ENCODE peak calls at places on chromosomes 2 and 18, in nine cellular contexts. One of them, this sample, is unnamed.

GRCh38 chr2:202035089-202035940 is 1.7 kb downstream of the FZD7 start:
- DNase-seq in fibroblast of lung: peak; percentile 88
- DNase-seq in glutamatergic neuron: peak; percentile 75
- DNase-seq in neural crest cell: peak; percentile 67
- DNase-seq in adrenal gland: peak; percentile 39
- DNase-seq in GM23338: peak; percentile 64
- DNase-seq in astrocyte of the spinal cord: peak; percentile 86
- DNase-seq in bronchial epithelial cell: no peak
- DNase-seq in lower lobe of right lung: peak; percentile 70
- DNase-seq in this sample: no peak

GRCh38 chr2:85476624-85477023 is 58.1 kb downstream of the SH2D6 start:
- DNase-seq in glutamatergic neuron: no peak
- DNase-seq in adrenal gland: no peak
- DNase-seq in GM23338: no peak
- DNase-seq in fibroblast of lung: no peak
- DNase-seq in astrocyte of the spinal cord: no peak
- DNase-seq in lower lobe of right lung: no peak
- DNase-seq in bronchial epithelial cell: no peak
- DNase-seq in neural crest cell: no peak
- DNase-seq in this sample: no peak

GRCh38 chr2:181117176-181117925 is 136.9 kb downstream of the UBE2E3 start:
- DNase-seq in astrocyte of the spinal cord: no peak
- DNase-seq in glutamatergic neuron: no peak
- DNase-seq in lower lobe of right lung: no peak
- DNase-seq in fibroblast of lung: no peak
- DNase-seq in neural crest cell: no peak
- DNase-seq in GM23338: no peak
- DNase-seq in adrenal gland: no peak
- DNase-seq in bronchial epithelial cell: no peak
- DNase-seq in this sample: no peak

GRCh38 chr2:96537734-96538486 is 1.4 kb downstream of the ARID5A start:
- DNase-seq in GM23338: peak; percentile 42
- DNase-seq in bronchial epithelial cell: no peak
- DNase-seq in astrocyte of the spinal cord: no peak
- DNase-seq in adrenal gland: peak; percentile 28
- DNase-seq in glutamatergic neuron: no peak
- DNase-seq in fibroblast of lung: no peak
- DNase-seq in lower lobe of right lung: no peak
- DNase-seq in neural crest cell: no peak
- DNase-seq in this sample: no peak

GRCh38 chr2:65317841-65318240 is 90.2 kb downstream of the ACTR2 start:
- DNase-seq in adrenal gland: no peak
- DNase-seq in neural crest cell: no peak
- DNase-seq in glutamatergic neuron: no peak
- DNase-seq in GM23338: no peak
- DNase-seq in astrocyte of the spinal cord: no peak
- DNase-seq in lower lobe of right lung: no peak
- DNase-seq in fibroblast of lung: no peak
- DNase-seq in bronchial epithelial cell: peak; percentile 61
- DNase-seq in this sample: no peak

GRCh38 chr2:2769481-2770431 is 438.7 kb upstream of the MYT1L start:
- DNase-seq in GM23338: no peak
- DNase-seq in bronchial epithelial cell: no peak
- DNase-seq in astrocyte of the spinal cord: no peak
- DNase-seq in fibroblast of lung: no peak
- DNase-seq in neural crest cell: no peak
- DNase-seq in adrenal gland: no peak
- DNase-seq in lower lobe of right lung: no peak
- DNase-seq in glutamatergic neuron: no peak
- DNase-seq in this sample: no peak

GRCh38 chr2:28344756-28345291 is 47.8 kb upstream of the FOSL2 start:
- DNase-seq in astrocyte of the spinal cord: no peak
- DNase-seq in neural crest cell: no peak
- DNase-seq in glutamatergic neuron: no peak
- DNase-seq in fibroblast of lung: no peak
- DNase-seq in adrenal gland: no peak
- DNase-seq in lower lobe of right lung: peak; percentile 43
- DNase-seq in bronchial epithelial cell: no peak
- DNase-seq in GM23338: no peak
- DNase-seq in this sample: no peak

GRCh38 chr2:106147159-106147558 is 46.9 kb downstream of the UXS1 start:
- DNase-seq in adrenal gland: no peak
- DNase-seq in astrocyte of the spinal cord: peak; percentile 50
- DNase-seq in lower lobe of right lung: no peak
- DNase-seq in bronchial epithelial cell: peak; percentile 52
- DNase-seq in glutamatergic neuron: no peak
- DNase-seq in neural crest cell: no peak
- DNase-seq in GM23338: no peak
- DNase-seq in fibroblast of lung: peak; percentile 31
- DNase-seq in this sample: no peak

GRCh38 chr2:1594281-1595171 is 149.8 kb downstream of the PXDN start:
- DNase-seq in bronchial epithelial cell: no peak
- DNase-seq in fibroblast of lung: no peak
- DNase-seq in GM23338: no peak
- DNase-seq in neural crest cell: no peak
- DNase-seq in astrocyte of the spinal cord: peak; percentile 36
- DNase-seq in adrenal gland: no peak
- DNase-seq in lower lobe of right lung: peak; percentile 33
- DNase-seq in glutamatergic neuron: peak; percentile 43
- DNase-seq in this sample: no peak

GRCh38 chr18:22670914-22671313 is 253.2 kb upstream of the CTAGE1 start:
- DNase-seq in astrocyte of the spinal cord: no peak
- DNase-seq in adrenal gland: no peak
- DNase-seq in neural crest cell: no peak
- DNase-seq in lower lobe of right lung: no peak
- DNase-seq in GM23338: no peak
- DNase-seq in bronchial epithelial cell: peak; percentile 14
- DNase-seq in fibroblast of lung: no peak
- DNase-seq in glutamatergic neuron: no peak
- DNase-seq in this sample: no peak

GRCh38 chr18:50277935-50278334 is 3.4 kb downstream of the MBD1 start:
- DNase-seq in GM23338: no peak
- DNase-seq in neural crest cell: no peak
- DNase-seq in fibroblast of lung: peak; percentile 42
- DNase-seq in astrocyte of the spinal cord: peak; percentile 67
- DNase-seq in glutamatergic neuron: no peak
- DNase-seq in bronchial epithelial cell: peak; percentile 95
- DNase-seq in lower lobe of right lung: no peak
- DNase-seq in adrenal gland: no peak
- DNase-seq in this sample: no peak

GRCh38 chr2:47741101-47741500 is 41.8 kb upstream of the MSH6 start:
- DNase-seq in adrenal gland: no peak
- DNase-seq in neural crest cell: no peak
- DNase-seq in glutamatergic neuron: no peak
- DNase-seq in bronchial epithelial cell: no peak
- DNase-seq in GM23338: no peak
- DNase-seq in fibroblast of lung: no peak
- DNase-seq in astrocyte of the spinal cord: no peak
- DNase-seq in lower lobe of right lung: no peak
- DNase-seq in this sample: no peak

GRCh38 chr2:191029280-191029908 is 15.4 kb upstream of the STAT1 start:
- DNase-seq in bronchial epithelial cell: no peak
- DNase-seq in lower lobe of right lung: no peak
- DNase-seq in fibroblast of lung: no peak
- DNase-seq in neural crest cell: no peak
- DNase-seq in glutamatergic neuron: no peak
- DNase-seq in adrenal gland: no peak
- DNase-seq in astrocyte of the spinal cord: no peak
- DNase-seq in GM23338: no peak
- DNase-seq in this sample: no peak

GRCh38 chr18:12359515-12359927 is 17.5 kb downstream of the AFG3L2 start:
- DNase-seq in adrenal gland: no peak
- DNase-seq in astrocyte of the spinal cord: peak; percentile 26
- DNase-seq in glutamatergic neuron: no peak
- DNase-seq in bronchial epithelial cell: peak; percentile 43
- DNase-seq in GM23338: no peak
- DNase-seq in fibroblast of lung: peak; percentile 63
- DNase-seq in lower lobe of right lung: no peak
- DNase-seq in neural crest cell: no peak
- DNase-seq in this sample: no peak

GRCh38 chr2:232810444-232810843 is 34.1 kb upstream of the KCNJ13 start:
- DNase-seq in neural crest cell: no peak
- DNase-seq in glutamatergic neuron: no peak
- DNase-seq in fibroblast of lung: peak; percentile 12
- DNase-seq in adrenal gland: no peak
- DNase-seq in astrocyte of the spinal cord: no peak
- DNase-seq in lower lobe of right lung: no peak
- DNase-seq in bronchial epithelial cell: no peak
- DNase-seq in GM23338: no peak
- DNase-seq in this sample: no peak

GRCh38 chr2:27989149-27989548 is 98.6 kb downstream of the BABAM2 start:
- DNase-seq in bronchial epithelial cell: peak; percentile 96
- DNase-seq in lower lobe of right lung: no peak
- DNase-seq in neural crest cell: no peak
- DNase-seq in fibroblast of lung: no peak
- DNase-seq in astrocyte of the spinal cord: peak; percentile 12
- DNase-seq in adrenal gland: no peak
- DNase-seq in glutamatergic neuron: no peak
- DNase-seq in GM23338: no peak
- DNase-seq in this sample: no peak

GRCh38 chr2:73984922-73985317 is 210 bp downstream of the TET3 start:
- DNase-seq in astrocyte of the spinal cord: no peak
- DNase-seq in lower lobe of right lung: peak; percentile 74
- DNase-seq in bronchial epithelial cell: no peak
- DNase-seq in fibroblast of lung: no peak
- DNase-seq in glutamatergic neuron: peak; percentile 72
- DNase-seq in neural crest cell: peak; percentile 48
- DNase-seq in GM23338: peak; percentile 50
- DNase-seq in adrenal gland: peak; percentile 68
- DNase-seq in this sample: peak; percentile 75

GRCh38 chr2:127072380-127072779 is 34.6 kb downstream of the BIN1 start:
- DNase-seq in glutamatergic neuron: no peak
- DNase-seq in fibroblast of lung: no peak
- DNase-seq in adrenal gland: no peak
- DNase-seq in GM23338: no peak
- DNase-seq in astrocyte of the spinal cord: no peak
- DNase-seq in bronchial epithelial cell: no peak
- DNase-seq in lower lobe of right lung: no peak
- DNase-seq in neural crest cell: no peak
- DNase-seq in this sample: no peak
- TF ChIP-seq CTCF in glutamatergic neuron: no peak
- TF ChIP-seq CTCF in fibroblast of lung: no peak
- TF ChIP-seq CTCF in adrenal gland: no peak
- TF ChIP-seq CTCF in GM23338: no peak
- TF ChIP-seq CTCF in astrocyte of the spinal cord: peak; percentile 11
- TF ChIP-seq CTCF in bronchial epithelial cell: no peak
- TF ChIP-seq CTCF in lower lobe of right lung: no peak
- TF ChIP-seq CTCF in neural crest cell: no peak
- TF ChIP-seq CTCF in this sample: no peak

GRCh38 chr18:25334588-25334987 is 17.4 kb downstream of the ZNF521 start:
- DNase-seq in bronchial epithelial cell: no peak
- DNase-seq in adrenal gland: no peak
- DNase-seq in glutamatergic neuron: no peak
- DNase-seq in neural crest cell: no peak
- DNase-seq in lower lobe of right lung: no peak
- DNase-seq in astrocyte of the spinal cord: no peak
- DNase-seq in fibroblast of lung: no peak
- DNase-seq in GM23338: peak; percentile 44
- DNase-seq in this sample: no peak
- TF ChIP-seq CTCF in bronchial epithelial cell: no peak
- TF ChIP-seq CTCF in adrenal gland: no peak
- TF ChIP-seq CTCF in glutamatergic neuron: peak; percentile 28
- TF ChIP-seq CTCF in neural crest cell: peak; percentile 48
- TF ChIP-seq CTCF in lower lobe of right lung: no peak
- TF ChIP-seq CTCF in astrocyte of the spinal cord: peak; percentile 12
- TF ChIP-seq CTCF in fibroblast of lung: peak; percentile 5
- TF ChIP-seq CTCF in GM23338: no peak
- TF ChIP-seq CTCF in this sample: no peak

GRCh38 chr18:48539406-48540328 is 836 bp downstream of the CTIF start:
- DNase-seq in GM23338: peak; percentile 75
- DNase-seq in fibroblast of lung: peak; percentile 67
- DNase-seq in bronchial epithelial cell: peak; percentile 44
- DNase-seq in neural crest cell: peak; percentile 52
- DNase-seq in adrenal gland: peak; percentile 60
- DNase-seq in glutamatergic neuron: peak; percentile 64
- DNase-seq in lower lobe of right lung: peak; percentile 65
- DNase-seq in astrocyte of the spinal cord: peak; percentile 65
- DNase-seq in this sample: peak; percentile 31

GRCh38 chr18:48541026-48541746 is 2.4 kb downstream of the CTIF start:
- DNase-seq in glutamatergic neuron: peak; percentile 85
- DNase-seq in astrocyte of the spinal cord: peak; percentile 80
- DNase-seq in fibroblast of lung: peak; percentile 78
- DNase-seq in GM23338: peak; percentile 78
- DNase-seq in bronchial epithelial cell: peak; percentile 39
- DNase-seq in lower lobe of right lung: peak; percentile 84
- DNase-seq in neural crest cell: peak; percentile 55
- DNase-seq in adrenal gland: peak; percentile 77
- DNase-seq in this sample: peak; percentile 64

GRCh38 chr18:48538531-48539405 is at the start of gene CTIF:
- DNase-seq in bronchial epithelial cell: peak; percentile 92
- DNase-seq in lower lobe of right lung: peak; percentile 97
- DNase-seq in glutamatergic neuron: peak; percentile 98
- DNase-seq in adrenal gland: peak; percentile 96
- DNase-seq in fibroblast of lung: peak; percentile 97
- DNase-seq in neural crest cell: peak; percentile 94
- DNase-seq in astrocyte of the spinal cord: peak; percentile 98
- DNase-seq in GM23338: peak; percentile 99
- DNase-seq in this sample: peak; percentile 95

GRCh38 chr18:48541747-48542108 is 2.9 kb downstream of the CTIF start:
- DNase-seq in adrenal gland: peak; percentile 19
- DNase-seq in fibroblast of lung: no peak
- DNase-seq in neural crest cell: no peak
- DNase-seq in astrocyte of the spinal cord: no peak
- DNase-seq in GM23338: no peak
- DNase-seq in lower lobe of right lung: no peak
- DNase-seq in bronchial epithelial cell: no peak
- DNase-seq in glutamatergic neuron: no peak
- DNase-seq in this sample: no peak

GRCh38 chr18:48540329-48541025 is 1.6 kb downstream of the CTIF start:
- DNase-seq in lower lobe of right lung: peak; percentile 83
- DNase-seq in glutamatergic neuron: peak; percentile 82
- DNase-seq in fibroblast of lung: peak; percentile 47
- DNase-seq in GM23338: peak; percentile 66
- DNase-seq in adrenal gland: peak; percentile 73
- DNase-seq in neural crest cell: peak; percentile 61
- DNase-seq in bronchial epithelial cell: peak; percentile 36
- DNase-seq in astrocyte of the spinal cord: peak; percentile 62
- DNase-seq in this sample: peak; percentile 73
- TF ChIP-seq CTCF in lower lobe of right lung: no peak
- TF ChIP-seq CTCF in glutamatergic neuron: no peak
- TF ChIP-seq CTCF in fibroblast of lung: peak; percentile 23
- TF ChIP-seq CTCF in GM23338: peak; percentile 21
- TF ChIP-seq CTCF in adrenal gland: no peak
- TF ChIP-seq CTCF in neural crest cell: peak; percentile 35
- TF ChIP-seq CTCF in bronchial epithelial cell: peak; percentile 19
- TF ChIP-seq CTCF in astrocyte of the spinal cord: peak; percentile 30
- TF ChIP-seq CTCF in this sample: peak; percentile 18

DNA sequence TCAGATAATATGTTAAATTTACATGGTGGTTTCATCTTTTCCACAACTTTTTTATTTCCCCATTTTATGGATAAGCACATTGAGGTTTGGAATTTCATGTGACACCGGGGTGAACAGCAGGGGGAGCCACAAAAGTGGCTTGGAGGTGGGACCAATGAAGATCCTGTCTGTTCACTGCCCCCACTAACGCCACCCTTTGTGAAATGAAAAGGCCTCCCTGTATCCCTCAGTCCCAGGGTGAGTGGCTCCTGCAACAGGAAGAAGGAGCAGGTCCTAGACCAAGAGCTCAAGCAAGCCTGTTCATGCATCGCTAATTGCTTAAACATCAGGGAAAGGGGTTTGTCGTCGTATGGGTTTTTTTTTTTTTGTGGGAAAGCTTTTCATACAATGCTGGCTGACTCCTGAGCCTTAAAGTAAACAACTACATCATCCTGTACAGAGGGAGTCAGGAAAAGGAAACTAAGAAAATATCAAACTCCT is 267.8 kb upstream of the EPAS1 start:
- DNase-seq in adrenal gland: no peak
- DNase-seq in GM23338: no peak
- DNase-seq in bronchial epithelial cell: peak; percentile 97
- DNase-seq in astrocyte of the spinal cord: peak; percentile 74
- DNase-seq in lower lobe of right lung: no peak
- DNase-seq in fibroblast of lung: peak; percentile 82
- DNase-seq in neural crest cell: no peak
- DNase-seq in glutamatergic neuron: no peak
- DNase-seq in this sample: no peak
- TF ChIP-seq CTCF in adrenal gland: no peak
- TF ChIP-seq CTCF in GM23338: peak; percentile 45
- TF ChIP-seq CTCF in bronchial epithelial cell: no peak
- TF ChIP-seq CTCF in astrocyte of the spinal cord: peak; percentile 14
- TF ChIP-seq CTCF in lower lobe of right lung: peak; percentile 14
- TF ChIP-seq CTCF in fibroblast of lung: peak; percentile 19
- TF ChIP-seq CTCF in neural crest cell: peak; percentile 18
- TF ChIP-seq CTCF in glutamatergic neuron: no peak
- TF ChIP-seq CTCF in this sample: no peak